ENCODE peak calls at places on chromosomes 6 and 20, in five cellular contexts. D is HepG2, V is GM12878, O is K562, P is H1. W is an unnamed sample.

GRCh38 chr6:63805808-63806572 is 170.4 kb downstream of the PHF3 start:
- DNase-seq in D (peak), O (no peak), V (no peak), P (no peak), W (no peak)

GRCh38 chr6:41552723-41553122 is 6.5 kb downstream of the FOXP4 start:
- DNase-seq in O (no peak), P (no peak), D (no peak), V (no peak), W (no peak)

GRCh38 chr6:134609862-134610261 is 291.9 kb upstream of the SGK1 start:
- DNase-seq in D (no peak), O (no peak), P (no peak), V (no peak), W (no peak)

GRCh38 chr6:125008261-125008671 is 46.0 kb downstream of the RNF217 start:
- DNase-seq in O (no peak), D (no peak), P (no peak), V (no peak), W (no peak)

GRCh38 chr20:24943196-24943595 is 5.9 kb upstream of the CST7 start:
- DNase-seq in O (no peak), D (no peak), V (no peak), P (no peak), W (no peak)

GRCh38 chr6:71138416-71138815 is 150.2 kb upstream of the OGFRL1 start:
- DNase-seq in P (no peak), V (no peak), D (no peak), O (no peak), W (no peak)

GRCh38 chr6:145427232-145427631 is 308.1 kb downstream of the EPM2A start:
- DNase-seq in D (no peak), O (no peak), V (no peak), P (no peak), W (peak)

GRCh38 chr6:7431594-7432390 is 42.2 kb downstream of the RIOK1 start:
- DNase-seq in P (no peak), D (peak), O (peak), V (no peak), W (peak)

GRCh38 chr20:6558361-6558760 is 209.1 kb upstream of the BMP2 start:
- DNase-seq in V (no peak), D (peak), P (no peak), O (no peak), W (peak)

GRCh38 chr20:35334511-35335101 is 42.4 kb upstream of the FAM83C start:
- DNase-seq in O (no peak), D (no peak), P (no peak), V (no peak), W (no peak)

GRCh38 chr20:59525500-59526241 is 78.7 kb upstream of the PHACTR3 start:
- DNase-seq in O (peak), V (no peak), P (no peak), D (peak), W (peak)
- TF ChIP-seq CREB1 in O (no peak), V (no peak), P (no peak), D (no peak), W (no peak)

GRCh38 chr6:31728767-31729514 is at the start of gene DDAH2:
- DNase-seq in V (no peak), O (peak), P (no peak), D (no peak), W (no peak)
- TF ChIP-seq CTCF in V (no peak), O (no peak), P (no peak), D (no peak), W (no peak)

DNA sequence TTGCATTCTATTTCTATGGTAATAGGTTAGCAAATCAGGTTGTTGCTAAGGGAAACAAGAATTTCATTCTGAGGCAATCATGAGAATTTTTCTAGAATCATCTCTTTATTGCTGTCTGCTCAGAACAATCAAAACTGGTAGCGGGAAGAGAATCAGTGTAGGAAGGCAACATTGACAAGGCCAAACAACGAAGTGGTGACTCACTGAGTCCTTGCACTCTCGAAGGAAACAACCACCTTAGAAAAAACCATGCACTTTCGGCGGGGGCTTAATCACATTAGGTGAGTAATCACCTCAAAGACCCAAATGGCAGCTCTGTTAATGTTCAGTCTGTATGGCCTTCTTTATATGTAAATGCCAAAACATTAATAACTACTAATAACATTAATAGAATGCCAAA is 78.8 kb upstream of the MAP7 start:
- DNase-seq in O (no peak), D (no peak), P (no peak), V (no peak), W (no peak)
- TF ChIP-seq POLR2AphosphoS5 in O (no peak), D (no peak), P (no peak), V (peak), W (no peak)

GRCh38 chr6:45082091-45082490 is 246.0 kb upstream of the RUNX2 start:
- DNase-seq in V (no peak), D (no peak), O (no peak), P (no peak), W (no peak)
- TF ChIP-seq CREB1 in V (no peak), D (no peak), O (no peak), P (no peak), W (no peak)

GRCh38 chr20:47611785-47612184 is 110.1 kb downstream of the NCOA3 start:
- DNase-seq in D (no peak), P (no peak), O (no peak), V (no peak), W (no peak)

GRCh38 chr20:47612670-47613069 is 111.0 kb downstream of the NCOA3 start:
- DNase-seq in P (no peak), O (no peak), V (no peak), D (no peak), W (no peak)

GRCh38 chr20:47618479-47618878 is 116.8 kb downstream of the NCOA3 start:
- DNase-seq in V (no peak), P (no peak), O (no peak), D (no peak), W (no peak)

GRCh38 chr20:47610945-47611250 is 109.2 kb downstream of the NCOA3 start:
- DNase-seq in V (no peak), D (no peak), P (no peak), O (no peak), W (no peak)

GRCh38 chr20:47614703-47615309 is 113.1 kb downstream of the NCOA3 start:
- DNase-seq in O (no peak), D (no peak), P (no peak), V (no peak), W (no peak)
- TF ChIP-seq CTCF in O (peak), D (no peak), P (no peak), V (no peak), W (no peak)

DNA sequence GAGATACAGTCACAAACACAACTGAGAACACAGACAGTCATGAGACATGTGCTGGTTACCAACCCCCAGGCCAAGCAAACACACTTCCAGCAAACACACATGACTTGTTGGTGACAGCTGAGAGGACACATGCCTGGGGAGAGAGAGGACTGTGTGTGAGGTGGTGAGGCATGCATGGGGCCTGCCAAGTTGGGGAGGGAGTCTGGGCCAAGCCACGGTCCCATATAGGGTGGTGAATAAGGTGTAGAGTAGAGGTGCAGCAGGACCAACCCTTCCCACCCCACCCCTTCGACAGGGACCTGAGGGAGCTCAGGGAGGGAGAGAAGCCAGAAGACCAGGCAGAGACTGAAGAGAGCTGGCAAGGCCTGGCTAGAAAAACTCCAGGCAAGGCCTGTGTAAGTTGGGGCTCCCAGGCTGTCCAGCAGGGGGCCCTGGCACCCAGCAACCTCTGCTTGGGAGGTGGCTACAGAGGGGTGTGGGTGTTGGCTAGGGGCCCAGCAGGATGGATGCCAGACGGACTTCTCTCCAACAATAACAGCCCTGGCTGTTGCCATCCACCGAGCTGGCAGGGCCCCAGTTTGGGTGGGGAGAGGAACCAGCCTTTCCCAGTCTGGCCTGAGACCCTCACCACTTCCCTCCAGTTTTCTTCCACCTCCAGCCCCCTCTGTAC is 2.0 kb upstream of the SLC29A1 start:
- DNase-seq in O (peak), P (no peak), D (peak), V (no peak), W (peak)
- TF ChIP-seq POLR2AphosphoS5 in O (no peak), P (no peak), D (no peak), V (no peak), W (no peak)